ENCODE peak calls at places on chromosomes 5 and 9, in five cellular contexts. A, Q, G, D and W are unnamed samples.

GRCh38 chr5:171543486-171543885 is 124.0 kb downstream of the FGF18 start:
- DNase-seq in A (no peak), Q (no peak), G (peak; percentile 34), D (no peak), W (no peak)

GRCh38 chr5:107594253-107595045 is 76.3 kb downstream of the EFNA5 start:
- DNase-seq in A (no peak), Q (no peak), G (no peak), D (no peak), W (no peak)

GRCh38 chr5:147986134-147986757 is 77.5 kb upstream of the SPINK5 start:
- DNase-seq in A (no peak), Q (no peak), G (no peak), D (no peak), W (no peak)

GRCh38 chr5:119269061-119269579 is 86.7 kb upstream of the TNFAIP8 start:
- DNase-seq in A (no peak), Q (peak; percentile 28), G (peak; percentile 41), D (peak; percentile 50), W (no peak)

GRCh38 chr9:108412755-108413154 is 443.0 kb downstream of the ACTL7B start:
- DNase-seq in A (no peak), Q (no peak), G (peak; percentile 49), D (peak; percentile 5), W (no peak)

GRCh38 chr5:82314964-82315728 is 37.0 kb upstream of the RPS23 start:
- DNase-seq in A (no peak), Q (no peak), G (no peak), D (no peak), W (no peak)

GRCh38 chr5:1262381-1262780 is 32.5 kb downstream of the TERT start:
- DNase-seq in A (no peak), Q (no peak), G (no peak), D (no peak), W (no peak)

GRCh38 chr5:135458921-135459331 is 6.8 kb upstream of the TIFAB start:
- DNase-seq in A (peak; percentile 10), Q (no peak), G (peak; percentile 88), D (no peak), W (no peak)

GRCh38 chr5:168714046-168714445 is 134.9 kb upstream of the PANK3 start:
- DNase-seq in A (no peak), Q (no peak), G (peak; percentile 57), D (peak; percentile 10), W (no peak)

GRCh38 chr9:129580211-129580915 is 40.5 kb downstream of the C9orf50 start:
- DNase-seq in A (no peak), Q (no peak), G (no peak), D (no peak), W (peak; percentile 18)

GRCh38 chr5:15592728-15593127 is 92.7 kb downstream of the FBXL7 start:
- DNase-seq in A (no peak), Q (no peak), G (no peak), D (no peak), W (no peak)

GRCh38 chr5:132856011-132856410 is 10.3 kb downstream of the GDF9 start:
- DNase-seq in A (no peak), Q (no peak), G (no peak), D (no peak), W (no peak)

GRCh38 chr9:130155647-130156046 is 16.6 kb upstream of the NCS1 start:
- DNase-seq in A (no peak), Q (no peak), G (no peak), D (no peak), W (no peak)

GRCh38 chr9:133854785-133855184 is 116.6 kb upstream of the SARDH start:
- DNase-seq in A (no peak), Q (no peak), G (no peak), D (no peak), W (no peak)

GRCh38 chr9:133661846-133662636 is 25.9 kb downstream of the DBH start:
- DNase-seq in A (no peak), Q (no peak), G (no peak), D (no peak), W (no peak)

GRCh38 chr9:133103987-133104505 is 17.0 kb downstream of the RALGDS start:
- DNase-seq in A (no peak), Q (no peak), G (no peak), D (no peak), W (no peak)

GRCh38 chr5:95284512-95285405 is at the start of gene MCTP1:
- DNase-seq in A (no peak), Q (no peak), G (peak; percentile 23), D (peak; percentile 27), W (no peak)

GRCh38 chr9:119349548-119349947 is 19.7 kb downstream of the BRINP1 start:
- DNase-seq in A (no peak), Q (no peak), G (no peak), D (no peak), W (no peak)

GRCh38 chr5:174837919-174838902 is 113.8 kb downstream of the MSX2 start:
- DNase-seq in A (peak; percentile 91), Q (no peak), G (peak; percentile 89), D (no peak), W (no peak)

GRCh38 chr9:115373000-115373709 is 255.2 kb upstream of the TNC start:
- DNase-seq in A (peak; percentile 75), Q (no peak), G (peak; percentile 97), D (peak; percentile 8), W (no peak)

GRCh38 chr5:115264786-115265185 is 2.1 kb upstream of the PGGT1B start:
- DNase-seq in A (no peak), Q (no peak), G (no peak), D (no peak), W (no peak)

GRCh38 chr5:33277061-33277460 is 163.7 kb upstream of the TARS1 start:
- DNase-seq in A (no peak), Q (no peak), G (no peak), D (peak; percentile 37), W (no peak)